ENCODE peak calls at places on chromosomes 4 and X, in four cellular contexts. L is choroid plexus epithelial cell; B is ascending aorta; H is CD4-positive, alpha-beta T cell. X is an unnamed sample.

GRCh38 chrX:14026121-14026520 is 3.6 kb downstream of the GEMIN8 start:
- DNase-seq in B (no peak), H (no peak), L (no peak), X (no peak)

GRCh38 chr4:53531695-53532224 is 59.5 kb downstream of the LNX1 start:
- DNase-seq in B (no peak), L (no peak), H (no peak), X (no peak)

GRCh38 chrX:44152867-44153266 is 179.7 kb upstream of the NDP start:
- DNase-seq in H (no peak), B (no peak), L (peak; percentile 58), X (no peak)

GRCh38 chr4:124636793-124637192 is 75.7 kb downstream of the ANKRD50 start:
- DNase-seq in H (no peak), L (peak; percentile 13), B (no peak), X (no peak)

GRCh38 chr4:171646984-171647383 is 166.2 kb upstream of the GALNTL6 start:
- DNase-seq in B (no peak), L (no peak), H (no peak), X (no peak)

GRCh38 chr4:40446785-40447184 is 111.7 kb downstream of the CHRNA9 start:
- DNase-seq in B (no peak), H (no peak), L (no peak), X (no peak)

GRCh38 chr4:56728512-56728911 is 47.4 kb upstream of the HOPX start:
- DNase-seq in H (no peak), B (no peak), L (peak; percentile 98), X (no peak)

GRCh38 chrX:25049971-25050370 is 34.2 kb upstream of the ARX start:
- DNase-seq in H (no peak), L (no peak), B (no peak), X (no peak)

GRCh38 chrX:47843363-47843762 is 6.7 kb downstream of the ZNF81 start:
- DNase-seq in H (no peak), L (no peak), B (no peak), X (no peak)

GRCh38 chr4:64857198-64857597 is 447.9 kb upstream of the TECRL start:
- DNase-seq in B (no peak), H (no peak), L (no peak), X (no peak)

GRCh38 chrX:13048265-13048664 is 3.8 kb upstream of the FAM9C start:
- DNase-seq in B (no peak), H (no peak), L (peak; percentile 53), X (no peak)

GRCh38 chr4:73189274-73189810 is 69.3 kb downstream of the ANKRD17 start:
- DNase-seq in H (no peak), L (peak; percentile 26), B (no peak), X (no peak)

GRCh38 chr4:138672393-138672976 is 343.1 kb upstream of the NOCT start:
- DNase-seq in L (no peak), H (no peak), B (no peak), X (no peak)

DNA sequence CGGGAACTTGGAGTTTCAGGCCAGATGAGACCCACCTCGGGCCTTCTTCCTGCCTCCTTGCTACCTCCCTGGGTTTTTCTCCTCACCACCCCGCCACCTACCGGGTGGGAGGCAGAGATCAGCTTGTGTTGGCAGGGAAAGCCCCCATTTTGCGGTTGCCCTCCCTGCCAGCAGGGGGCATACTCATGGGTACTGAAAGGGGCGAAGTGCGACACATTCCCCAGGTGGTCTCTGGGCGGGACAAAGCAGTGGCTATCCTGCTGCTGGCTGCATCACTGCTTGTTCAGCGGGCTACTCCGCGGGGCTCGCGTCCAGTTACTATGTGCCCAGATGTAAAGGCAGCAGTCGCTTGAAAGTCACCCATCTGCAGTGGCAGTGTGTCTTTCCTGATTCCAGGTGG is 330.3 kb downstream of the PDHA2 start:
- DNase-seq in B (no peak), L (no peak), H (no peak), X (no peak)
- TF ChIP-seq CTCF in B (no peak), L (no peak), H (no peak), X (no peak)

DNA sequence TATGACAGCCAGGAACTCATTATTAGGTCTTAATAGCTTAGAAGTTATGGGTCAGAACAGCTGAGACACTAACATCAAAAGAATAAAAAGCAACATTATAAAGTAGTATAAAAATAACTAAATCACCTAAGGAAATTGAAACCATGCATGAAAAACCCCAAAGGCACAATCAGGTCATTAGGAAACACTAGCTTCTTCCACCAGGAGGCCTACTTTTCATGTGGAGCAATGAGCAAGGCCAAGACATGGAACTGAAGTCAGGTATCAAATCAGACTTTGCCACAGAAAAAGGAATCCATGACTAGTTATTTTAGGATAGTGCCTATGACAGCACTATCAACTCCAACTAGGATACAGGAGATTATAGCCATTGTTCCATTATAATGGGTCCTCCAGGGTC is 7.9 kb downstream of the HUWE1 start:
- DNase-seq in L (peak; percentile 28), B (no peak), H (no peak), X (no peak)
- TF ChIP-seq CTCF in L (peak; percentile 43), B (no peak), H (no peak), X (peak; percentile 27)

GRCh38 chr4:32129967-32130366 is 1409.8 kb downstream of the PCDH7 start:
- DNase-seq in B (no peak), H (no peak), L (no peak), X (no peak)
- TF ChIP-seq CTCF in B (no peak), H (no peak), L (no peak), X (no peak)

GRCh38 chr4:3318561-3319021 is 25.8 kb downstream of the RGS12 start:
- DNase-seq in H (no peak), B (no peak), L (no peak), X (no peak)
- TF ChIP-seq CTCF in H (no peak), B (no peak), L (peak; percentile 21), X (peak; percentile 25)

GRCh38 chr4:42397635-42398447 is 553 bp downstream of the SHISA3 start:
- DNase-seq in L (no peak), B (no peak), H (no peak), X (no peak)

GRCh38 chr4:42398448-42399355 is 1.4 kb downstream of the SHISA3 start:
- DNase-seq in L (no peak), B (no peak), H (no peak), X (peak; percentile 21)

GRCh38 chr4:42404001-42404400 is 6.7 kb downstream of the SHISA3 start:
- DNase-seq in H (no peak), B (no peak), L (no peak), X (no peak)

GRCh38 chr4:42399393-42399792 is 2.1 kb downstream of the SHISA3 start:
- DNase-seq in L (no peak), B (no peak), H (no peak), X (no peak)

DNA sequence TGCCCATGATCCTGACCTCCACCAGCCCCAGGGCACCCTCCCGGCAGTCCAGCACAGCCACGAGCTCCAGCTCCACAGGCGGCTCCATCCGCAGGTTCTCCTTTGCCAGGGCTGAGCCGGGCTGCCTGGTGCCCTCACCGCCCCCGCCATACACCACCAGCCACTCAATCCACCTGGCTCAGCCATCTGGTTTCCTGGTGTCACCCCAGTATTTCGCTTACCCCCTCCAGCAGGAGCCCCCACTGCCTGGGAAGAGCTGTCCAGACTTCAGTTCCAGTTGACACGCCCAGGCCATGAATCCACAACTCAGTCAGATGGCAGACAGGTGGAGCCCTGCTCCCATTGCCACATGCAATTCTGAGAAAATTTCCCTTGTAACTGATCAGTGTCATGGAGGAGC is 3.9 kb downstream of the SHISA3 start:
- DNase-seq in B (no peak), L (no peak), H (no peak), X (no peak)
- TF ChIP-seq CTCF in B (no peak), L (no peak), H (no peak), X (peak; percentile 11)

GRCh38 chrX:70262952-70263567 is 3.1 kb upstream of the P2RY4 start:
- DNase-seq in H (no peak), B (no peak), L (peak; percentile 49), X (peak; percentile 28)
- TF ChIP-seq CTCF in H (no peak), B (peak; percentile 27), L (peak; percentile 70), X (peak; percentile 61)

GRCh38 chrX:45843518-45843917 is 642.8 kb upstream of the DIPK2B start:
- DNase-seq in H (no peak), B (no peak), L (peak; percentile 54), X (no peak)
- TF ChIP-seq CTCF in H (peak; percentile 37), B (no peak), L (peak; percentile 30), X (peak; percentile 27)

DNA sequence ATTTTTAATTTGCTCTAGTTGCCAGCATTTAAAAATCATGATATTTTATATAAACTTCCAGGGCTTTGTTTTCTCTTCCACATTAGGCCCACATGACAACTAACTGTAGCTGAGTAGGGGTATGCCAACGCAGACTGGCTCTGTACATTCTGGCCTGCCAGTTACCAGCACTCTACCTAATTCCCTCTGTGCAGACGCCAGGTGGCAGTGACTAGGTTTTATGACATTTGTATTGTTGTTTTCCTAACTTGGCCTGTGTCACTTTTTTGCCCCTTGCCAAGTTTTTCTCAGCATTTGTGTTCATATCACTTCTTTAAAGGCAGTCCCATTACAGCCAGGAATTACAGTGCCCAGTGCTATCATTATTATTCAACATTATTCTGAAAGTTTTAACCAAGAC is 347.5 kb downstream of the NKX6-1 start:
- DNase-seq in H (no peak), L (no peak), B (no peak), X (no peak)
- TF ChIP-seq CTCF in H (no peak), L (no peak), B (no peak), X (no peak)

X was measured in progenitor cell of endocrine pancreas.